ENCODE peak calls at places on chromosomes 5 and 9, in seven cellular contexts. One of them, this sample, is unnamed.

GRCh38 chr5:139676406-139676805 is 28.3 kb downstream of the CXXC5 start:
- DNase-seq in ELR: no peak
- DNase-seq in neuronal stem cell: no peak
- DNase-seq in iPS-NIHi11: no peak
- DNase-seq in AG08395: no peak
- DNase-seq in GM23338: no peak
- DNase-seq in HCT116: no peak
- DNase-seq in this sample: no peak

GRCh38 chr5:87195104-87195581 is 72.5 kb upstream of the RASA1 start:
- DNase-seq in neuronal stem cell: no peak
- DNase-seq in iPS-NIHi11: no peak
- DNase-seq in AG08395: peak
- DNase-seq in ELR: peak
- DNase-seq in GM23338: no peak
- DNase-seq in HCT116: no peak
- DNase-seq in this sample: peak

GRCh38 chr5:63249960-63250359 is 671.3 kb downstream of the LRRC70 start:
- DNase-seq in ELR: no peak
- DNase-seq in GM23338: no peak
- DNase-seq in neuronal stem cell: no peak
- DNase-seq in HCT116: no peak
- DNase-seq in iPS-NIHi11: no peak
- DNase-seq in AG08395: no peak
- DNase-seq in this sample: no peak

GRCh38 chr5:97903742-97904141 is 720.7 kb upstream of the RIOK2 start:
- DNase-seq in AG08395: no peak
- DNase-seq in HCT116: no peak
- DNase-seq in iPS-NIHi11: no peak
- DNase-seq in ELR: no peak
- DNase-seq in GM23338: no peak
- DNase-seq in neuronal stem cell: no peak
- DNase-seq in this sample: no peak

GRCh38 chr5:137143244-137143605 is 355.9 kb downstream of the SPOCK1 start:
- DNase-seq in ELR: peak
- DNase-seq in GM23338: no peak
- DNase-seq in AG08395: no peak
- DNase-seq in HCT116: no peak
- DNase-seq in iPS-NIHi11: no peak
- DNase-seq in neuronal stem cell: no peak
- DNase-seq in this sample: no peak

GRCh38 chr9:107174441-107174840 is 108.6 kb upstream of the RAD23B start:
- DNase-seq in ELR: no peak
- DNase-seq in AG08395: peak
- DNase-seq in GM23338: no peak
- DNase-seq in neuronal stem cell: no peak
- DNase-seq in HCT116: no peak
- DNase-seq in iPS-NIHi11: no peak
- DNase-seq in this sample: no peak

GRCh38 chr5:151125421-151125820 is 32.2 kb downstream of the ANXA6 start:
- DNase-seq in GM23338: no peak
- DNase-seq in HCT116: no peak
- DNase-seq in neuronal stem cell: no peak
- DNase-seq in ELR: no peak
- DNase-seq in AG08395: no peak
- DNase-seq in iPS-NIHi11: no peak
- DNase-seq in this sample: no peak

GRCh38 chr5:81506378-81506777 is 112.4 kb upstream of the ACOT12 start:
- DNase-seq in neuronal stem cell: no peak
- DNase-seq in GM23338: no peak
- DNase-seq in iPS-NIHi11: no peak
- DNase-seq in ELR: no peak
- DNase-seq in HCT116: no peak
- DNase-seq in AG08395: no peak
- DNase-seq in this sample: no peak

GRCh38 chr5:125257057-125257970 is 510.9 kb upstream of the ZNF608 start:
- DNase-seq in HCT116: no peak
- DNase-seq in neuronal stem cell: peak
- DNase-seq in GM23338: no peak
- DNase-seq in ELR: no peak
- DNase-seq in AG08395: no peak
- DNase-seq in iPS-NIHi11: no peak
- DNase-seq in this sample: no peak

GRCh38 chr5:79263290-79263689 is 27.4 kb downstream of the JMY start:
- DNase-seq in iPS-NIHi11: no peak
- DNase-seq in HCT116: no peak
- DNase-seq in AG08395: no peak
- DNase-seq in GM23338: no peak
- DNase-seq in neuronal stem cell: no peak
- DNase-seq in ELR: no peak
- DNase-seq in this sample: no peak

GRCh38 chr5:180170111-180170809 is 38.8 kb downstream of the RASGEF1C start:
- DNase-seq in ELR: no peak
- DNase-seq in GM23338: peak
- DNase-seq in neuronal stem cell: no peak
- DNase-seq in HCT116: no peak
- DNase-seq in AG08395: no peak
- DNase-seq in iPS-NIHi11: no peak
- DNase-seq in this sample: no peak

GRCh38 chr5:169550227-169550626 is 33.3 kb upstream of the SPDL1 start:
- DNase-seq in ELR: no peak
- DNase-seq in HCT116: no peak
- DNase-seq in iPS-NIHi11: no peak
- DNase-seq in neuronal stem cell: no peak
- DNase-seq in GM23338: no peak
- DNase-seq in AG08395: no peak
- DNase-seq in this sample: no peak

GRCh38 chr5:11166906-11167305 is 405.9 kb upstream of the DAP start:
- DNase-seq in neuronal stem cell: no peak
- DNase-seq in GM23338: no peak
- DNase-seq in HCT116: no peak
- DNase-seq in AG08395: no peak
- DNase-seq in ELR: no peak
- DNase-seq in iPS-NIHi11: no peak
- DNase-seq in this sample: peak

GRCh38 chr5:93674138-93674537 is 67.3 kb downstream of the POU5F2 start:
- DNase-seq in HCT116: no peak
- DNase-seq in iPS-NIHi11: no peak
- DNase-seq in GM23338: no peak
- DNase-seq in AG08395: no peak
- DNase-seq in neuronal stem cell: no peak
- DNase-seq in ELR: no peak
- DNase-seq in this sample: no peak

GRCh38 chr9:129164246-129164930 is 13.7 kb downstream of the IER5L start:
- DNase-seq in AG08395: peak
- DNase-seq in iPS-NIHi11: no peak
- DNase-seq in GM23338: peak
- DNase-seq in neuronal stem cell: no peak
- DNase-seq in ELR: no peak
- DNase-seq in HCT116: no peak
- DNase-seq in this sample: no peak

GRCh38 chr9:128271112-128271511 is 4.7 kb downstream of the GOLGA2 start:
- DNase-seq in ELR: no peak
- DNase-seq in neuronal stem cell: no peak
- DNase-seq in iPS-NIHi11: no peak
- DNase-seq in AG08395: no peak
- DNase-seq in HCT116: peak
- DNase-seq in GM23338: no peak
- DNase-seq in this sample: peak

GRCh38 chr5:150778103-150778516 is 447 bp upstream of the SMIM3 start:
- DNase-seq in neuronal stem cell: no peak
- DNase-seq in ELR: peak
- DNase-seq in iPS-NIHi11: peak
- DNase-seq in GM23338: peak
- DNase-seq in AG08395: no peak
- DNase-seq in HCT116: no peak
- DNase-seq in this sample: no peak

GRCh38 chr5:132426525-132427138 is 57.1 kb downstream of the SLC22A5 start:
- DNase-seq in iPS-NIHi11: peak
- DNase-seq in ELR: peak
- DNase-seq in HCT116: no peak
- DNase-seq in neuronal stem cell: no peak
- DNase-seq in GM23338: peak
- DNase-seq in AG08395: peak
- DNase-seq in this sample: peak

GRCh38 chr9:99023831-99024230 is 80.1 kb downstream of the COL15A1 start:
- DNase-seq in GM23338: no peak
- DNase-seq in ELR: no peak
- DNase-seq in HCT116: no peak
- DNase-seq in neuronal stem cell: no peak
- DNase-seq in iPS-NIHi11: peak
- DNase-seq in AG08395: no peak
- DNase-seq in this sample: peak

GRCh38 chr5:153256-153655 is 38.0 kb upstream of the LRRC14B start:
- DNase-seq in GM23338: no peak
- DNase-seq in neuronal stem cell: no peak
- DNase-seq in iPS-NIHi11: no peak
- DNase-seq in AG08395: peak
- DNase-seq in HCT116: no peak
- DNase-seq in ELR: peak
- DNase-seq in this sample: no peak

GRCh38 chr9:70802206-70802605 is 319.2 kb downstream of the TRPM3 start:
- DNase-seq in HCT116: no peak
- DNase-seq in neuronal stem cell: no peak
- DNase-seq in AG08395: peak
- DNase-seq in ELR: no peak
- DNase-seq in iPS-NIHi11: no peak
- DNase-seq in GM23338: no peak
- DNase-seq in this sample: peak

GRCh38 chr5:180519098-180519497 is 24.9 kb downstream of the CNOT6 start:
- DNase-seq in iPS-NIHi11: no peak
- DNase-seq in neuronal stem cell: no peak
- DNase-seq in ELR: no peak
- DNase-seq in GM23338: no peak
- DNase-seq in AG08395: peak
- DNase-seq in HCT116: no peak
- DNase-seq in this sample: no peak

GRCh38 chr5:158326241-158326640 is 467.3 kb upstream of the CLINT1 start:
- DNase-seq in ELR: no peak
- DNase-seq in HCT116: no peak
- DNase-seq in AG08395: no peak
- DNase-seq in GM23338: peak
- DNase-seq in iPS-NIHi11: peak
- DNase-seq in neuronal stem cell: no peak
- DNase-seq in this sample: no peak